ENCODE peak calls at places on chromosomes 7 and 10, in five cellular contexts. One of them, this sample, is unnamed.

GRCh38 chr10:76306859-76307258 is 875.4 kb downstream of the LRMDA start:
- DNase-seq in neuronal stem cell: no peak
- DNase-seq in trophoblast cell: no peak
- DNase-seq in IMR-90: peak
- DNase-seq in H9: no peak
- DNase-seq in this sample: peak

GRCh38 chr10:5573968-5574641 is 49.3 kb downstream of the CALML3 start:
- DNase-seq in neuronal stem cell: no peak
- DNase-seq in trophoblast cell: no peak
- DNase-seq in IMR-90: peak
- DNase-seq in H9: no peak
- DNase-seq in this sample: no peak

GRCh38 chr7:2471022-2471329 is 5.2 kb downstream of the GRIFIN start:
- DNase-seq in neuronal stem cell: no peak
- DNase-seq in trophoblast cell: no peak
- DNase-seq in IMR-90: peak
- DNase-seq in H9: no peak
- DNase-seq in this sample: no peak

GRCh38 chr10:23694921-23695824 is 256.3 kb downstream of the OTUD1 start:
- DNase-seq in neuronal stem cell: peak
- DNase-seq in trophoblast cell: no peak
- DNase-seq in IMR-90: no peak
- DNase-seq in H9: peak
- DNase-seq in this sample: no peak

GRCh38 chr10:126422561-126422960 is 34.3 kb upstream of the ADAM12 start:
- DNase-seq in neuronal stem cell: no peak
- DNase-seq in trophoblast cell: no peak
- DNase-seq in IMR-90: peak
- DNase-seq in H9: no peak
- DNase-seq in this sample: no peak

GRCh38 chr7:137846588-137847417 is at the start of gene DGKI:
- DNase-seq in neuronal stem cell: peak
- DNase-seq in trophoblast cell: peak
- DNase-seq in IMR-90: no peak
- DNase-seq in H9: peak
- DNase-seq in this sample: no peak

GRCh38 chr7:114820993-114821945 is 100.6 kb upstream of the MDFIC start:
- DNase-seq in neuronal stem cell: no peak
- DNase-seq in trophoblast cell: no peak
- DNase-seq in IMR-90: peak
- DNase-seq in H9: no peak
- DNase-seq in this sample: peak

GRCh38 chr7:42006801-42007394 is 230.1 kb downstream of the GLI3 start:
- DNase-seq in neuronal stem cell: no peak
- DNase-seq in trophoblast cell: no peak
- DNase-seq in IMR-90: no peak
- DNase-seq in H9: no peak
- DNase-seq in this sample: no peak

GRCh38 chr10:79322616-79323566 is 24.4 kb upstream of the PPIF start:
- DNase-seq in neuronal stem cell: no peak
- DNase-seq in trophoblast cell: peak
- DNase-seq in IMR-90: peak
- DNase-seq in H9: no peak
- DNase-seq in this sample: peak

GRCh38 chr10:15541376-15541775 is 170.3 kb upstream of the FAM171A1 start:
- DNase-seq in neuronal stem cell: no peak
- DNase-seq in trophoblast cell: no peak
- DNase-seq in IMR-90: no peak
- DNase-seq in H9: no peak
- DNase-seq in this sample: no peak

GRCh38 chr10:10626734-10627133 is 390.9 kb upstream of the CELF2 start:
- DNase-seq in neuronal stem cell: no peak
- DNase-seq in trophoblast cell: no peak
- DNase-seq in IMR-90: no peak
- DNase-seq in H9: no peak
- DNase-seq in this sample: no peak
- H3K23ac ChIP-seq in neuronal stem cell: no peak
- H3K23ac ChIP-seq in trophoblast cell: no peak
- H3K23ac ChIP-seq in IMR-90: no peak
- H3K23ac ChIP-seq in H9: no peak
- H3K23ac ChIP-seq in this sample: no peak

DNA sequence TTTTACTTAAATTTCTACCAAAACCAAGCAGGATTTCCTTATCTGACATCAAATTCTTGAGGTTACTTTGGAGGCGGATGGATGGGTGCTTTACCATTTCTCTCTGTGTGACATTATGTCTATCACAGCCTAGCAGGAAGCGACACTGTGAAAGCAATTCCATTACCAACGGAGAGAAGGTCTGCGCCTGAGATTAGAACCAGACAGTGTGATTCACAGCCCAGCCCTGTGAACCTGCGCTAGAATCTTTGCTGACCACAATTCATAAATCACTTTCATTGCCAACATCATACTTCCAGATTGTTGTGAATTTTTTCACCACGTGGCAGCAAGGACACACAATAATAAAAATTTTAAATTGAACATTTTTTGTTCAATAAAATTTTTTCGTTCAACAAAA is 126.5 kb downstream of the CUBN start:
- DNase-seq in neuronal stem cell: no peak
- DNase-seq in trophoblast cell: no peak
- DNase-seq in IMR-90: peak
- DNase-seq in H9: no peak
- DNase-seq in this sample: peak
- H3K4me2 ChIP-seq in neuronal stem cell: no peak
- H3K4me2 ChIP-seq in trophoblast cell: no peak
- H3K4me2 ChIP-seq in IMR-90: peak
- H3K4me2 ChIP-seq in H9: no peak
- H3K4me2 ChIP-seq in this sample: no peak

GRCh38 chr10:117552759-117553158 is 10.2 kb downstream of the EMX2 start:
- DNase-seq in neuronal stem cell: no peak
- DNase-seq in trophoblast cell: no peak
- DNase-seq in IMR-90: no peak
- DNase-seq in H9: no peak
- DNase-seq in this sample: no peak
- H3K23ac ChIP-seq in neuronal stem cell: no peak
- H3K23ac ChIP-seq in trophoblast cell: no peak
- H3K23ac ChIP-seq in IMR-90: no peak
- H3K23ac ChIP-seq in H9: no peak
- H3K23ac ChIP-seq in this sample: no peak

DNA sequence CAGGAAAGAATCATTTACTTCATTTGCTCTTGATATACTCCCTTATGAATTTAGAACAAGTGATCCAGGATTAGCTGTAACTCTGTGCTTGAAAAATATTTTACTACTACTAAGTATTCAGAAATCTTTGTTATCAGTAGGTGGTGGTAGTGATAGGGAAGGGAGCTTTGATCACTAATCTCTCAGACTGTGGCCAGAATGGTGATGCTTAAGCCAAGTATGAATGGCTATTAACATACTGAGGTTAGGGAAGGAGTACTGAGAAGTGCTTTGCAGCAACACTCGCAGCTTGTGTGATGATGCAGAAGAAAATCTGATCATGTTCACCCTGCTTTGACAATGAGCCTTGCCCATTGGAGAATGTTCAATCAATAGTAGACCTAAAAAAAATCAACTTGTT is 29.3 kb downstream of the AP3M1 start:
- DNase-seq in neuronal stem cell: no peak
- DNase-seq in trophoblast cell: peak
- DNase-seq in IMR-90: no peak
- DNase-seq in H9: no peak
- DNase-seq in this sample: no peak
- H3K4me2 ChIP-seq in neuronal stem cell: no peak
- H3K4me2 ChIP-seq in trophoblast cell: no peak
- H3K4me2 ChIP-seq in IMR-90: no peak
- H3K4me2 ChIP-seq in H9: no peak
- H3K4me2 ChIP-seq in this sample: no peak

This sample was measured in mesenchymal stem cell.